ENCODE peak calls at places on chromosome 5, in six cellular contexts. C, W, E, U, T and Y are unnamed samples.

GRCh38 chr5:142286111-142286510 is 38.7 kb downstream of the SPRY4 start:
- DNase-seq in C (no peak), W (no peak), E (no peak), U (no peak), T (no peak), Y (no peak)

GRCh38 chr5:133708451-133708850 is 96.1 kb upstream of the FSTL4 start:
- DNase-seq in C (no peak), W (no peak), E (no peak), U (no peak), T (no peak), Y (no peak)

GRCh38 chr5:61467766-61468482 is 135.9 kb downstream of the ZSWIM6 start:
- DNase-seq in C (no peak), W (no peak), E (no peak), U (peak), T (no peak), Y (no peak)

GRCh38 chr5:109585012-109585599 is 104.6 kb upstream of the MAN2A1 start:
- DNase-seq in C (no peak), W (no peak), E (no peak), U (no peak), T (no peak), Y (no peak)

GRCh38 chr5:170479484-170479883 is 24.3 kb upstream of the KCNIP1 start:
- DNase-seq in C (no peak), W (no peak), E (no peak), U (no peak), T (no peak), Y (no peak)

GRCh38 chr5:147452137-147452838 is 57.6 kb downstream of the DPYSL3 start:
- DNase-seq in C (no peak), W (peak), E (no peak), U (no peak), T (no peak), Y (no peak)

GRCh38 chr5:98905857-98906688 is 22.7 kb downstream of the CHD1 start:
- DNase-seq in C (no peak), W (no peak), E (no peak), U (no peak), T (peak), Y (no peak)

GRCh38 chr5:68217476-68217984 is 2.0 kb downstream of the PIK3R1 start:
- DNase-seq in C (no peak), W (no peak), E (no peak), U (no peak), T (no peak), Y (no peak)

GRCh38 chr5:1786621-1787471 is 12.8 kb downstream of the MRPL36 start:
- DNase-seq in C (no peak), W (no peak), E (no peak), U (no peak), T (no peak), Y (no peak)

GRCh38 chr5:142466195-142466951 is 141.6 kb upstream of the SPRY4 start:
- DNase-seq in C (no peak), W (peak), E (no peak), U (no peak), T (no peak), Y (no peak)

GRCh38 chr5:39100851-39101396 is 26.7 kb upstream of the RICTOR start:
- DNase-seq in C (no peak), W (no peak), E (no peak), U (peak), T (no peak), Y (peak)

GRCh38 chr5:66306105-66306843 is 162.2 kb downstream of the SREK1 start:
- DNase-seq in C (peak), W (peak), E (no peak), U (peak), T (peak), Y (no peak)

GRCh38 chr5:109692011-109692410 is 2.3 kb downstream of the MAN2A1 start:
- DNase-seq in C (no peak), W (no peak), E (no peak), U (no peak), T (no peak), Y (no peak)

GRCh38 chr5:91206734-91207133 is 176.4 kb downstream of the ARRDC3 start:
- DNase-seq in C (no peak), W (no peak), E (no peak), U (no peak), T (no peak), Y (peak)

GRCh38 chr5:38119836-38120235 is 138.5 kb upstream of the EGFLAM start:
- DNase-seq in C (no peak), W (no peak), E (no peak), U (no peak), T (no peak), Y (no peak)

GRCh38 chr5:124310453-124310852 is 436.0 kb downstream of the ZNF608 start:
- DNase-seq in C (no peak), W (no peak), E (no peak), U (no peak), T (no peak), Y (no peak)

GRCh38 chr5:148666353-148666752 is 12.0 kb upstream of the HTR4 start:
- DNase-seq in C (no peak), W (no peak), E (no peak), U (no peak), T (no peak), Y (no peak)

GRCh38 chr5:36878421-36879088 is 2.0 kb downstream of the NIPBL start:
- DNase-seq in C (no peak), W (peak), E (no peak), U (no peak), T (peak), Y (no peak)

GRCh38 chr5:34022131-34022705 is 14.4 kb upstream of the AMACR start:
- DNase-seq in C (peak), W (no peak), E (no peak), U (no peak), T (no peak), Y (no peak)

GRCh38 chr5:16899171-16899570 is 36.9 kb downstream of the MYO10 start:
- DNase-seq in C (no peak), W (peak), E (no peak), U (no peak), T (no peak), Y (no peak)

GRCh38 chr5:143761663-143762062 is 50.3 kb upstream of the HMHB1 start:
- DNase-seq in C (no peak), W (no peak), E (no peak), U (no peak), T (no peak), Y (no peak)

GRCh38 chr5:143182901-143183820 is 220.3 kb downstream of the NR3C1 start:
- DNase-seq in C (peak), W (no peak), E (peak), U (no peak), T (no peak), Y (no peak)

GRCh38 chr5:133905494-133905893 is 62.9 kb downstream of the C5orf15 start:
- DNase-seq in C (no peak), W (no peak), E (no peak), U (no peak), T (no peak), Y (no peak)

GRCh38 chr5:93381057-93381456 is 200.0 kb downstream of the NR2F1-AS1 start:
- DNase-seq in C (no peak), W (no peak), E (no peak), U (no peak), T (no peak), Y (no peak)

GRCh38 chr5:76204713-76205112 is 121.5 kb downstream of the SV2C start:
- DNase-seq in C (no peak), W (peak), E (no peak), U (no peak), T (no peak), Y (peak)

GRCh38 chr5:65475336-65475735 is 6.4 kb downstream of the ADAMTS6 start:
- DNase-seq in C (no peak), W (no peak), E (no peak), U (no peak), T (no peak), Y (no peak)

GRCh38 chr5:83377131-83377865 is 94.2 kb upstream of the VCAN start:
- DNase-seq in C (no peak), W (no peak), E (no peak), U (peak), T (no peak), Y (no peak)

GRCh38 chr5:15106530-15107283 is 235.1 kb upstream of the ANKH start:
- DNase-seq in C (no peak), W (no peak), E (no peak), U (no peak), T (no peak), Y (no peak)

GRCh38 chr5:143106175-143106574 is 297.3 kb downstream of the NR3C1 start:
- DNase-seq in C (no peak), W (peak), E (peak), U (no peak), T (no peak), Y (no peak)

GRCh38 chr5:33806736-33807442 is 84.9 kb downstream of the ADAMTS12 start:
- DNase-seq in C (no peak), W (no peak), E (no peak), U (peak), T (no peak), Y (no peak)